ENCODE peak calls at places on chromosomes 12 and 14, in eight cellular contexts. A, U, R, V, X, J, T and O are unnamed samples.

GRCh38 chr12:64714551-64714968 is 44.6 kb downstream of the GNS start:
- DNase-seq in A (no peak), U (no peak), R (no peak), V (no peak), X (no peak), J (no peak), T (no peak), O (no peak)

GRCh38 chr14:77324289-77324688 is 3.5 kb downstream of the GSTZ1 start:
- DNase-seq in A (no peak), U (no peak), R (no peak), V (no peak), X (no peak), J (no peak), T (no peak), O (no peak)

GRCh38 chr14:50070840-50071548 is 45.4 kb downstream of the VCPKMT start:
- DNase-seq in A (no peak), U (no peak), R (no peak), V (no peak), X (no peak), J (no peak), T (no peak), O (no peak)

GRCh38 chr12:86134571-86134970 is 121.6 kb downstream of the MGAT4C start:
- DNase-seq in A (no peak), U (peak; percentile 38), R (no peak), V (peak; percentile 69), X (no peak), J (no peak), T (no peak), O (no peak)

GRCh38 chr12:78087363-78087675 is 256.6 kb downstream of the NAV3 start:
- DNase-seq in A (peak; percentile 2), U (peak; percentile 59), R (no peak), V (peak; percentile 37), X (no peak), J (no peak), T (no peak), O (no peak)

GRCh38 chr12:108634225-108634795 is 616 bp upstream of the SELPLG start:
- DNase-seq in A (no peak), U (no peak), R (peak; percentile 71), V (no peak), X (no peak), J (no peak), T (no peak), O (no peak)

GRCh38 chr12:77924703-77925102 is 94.0 kb downstream of the NAV3 start:
- DNase-seq in A (no peak), U (peak; percentile 73), R (no peak), V (no peak), X (no peak), J (no peak), T (no peak), O (no peak)

GRCh38 chr14:21268612-21269251 is 510 bp downstream of the HNRNPC start:
- DNase-seq in A (no peak), U (peak; percentile 84), R (peak; percentile 49), V (peak; percentile 51), X (peak; percentile 19), J (no peak), T (no peak), O (no peak)

GRCh38 chr12:80936642-80937390 is 918 bp downstream of the LIN7A start:
- DNase-seq in A (peak; percentile 44), U (peak; percentile 28), R (peak; percentile 60), V (peak; percentile 62), X (no peak), J (peak; percentile 61), T (peak; percentile 24), O (no peak)

GRCh38 chr14:20624495-20625070 is 16.9 kb downstream of the OR6S1 start:
- DNase-seq in A (no peak), U (peak; percentile 74), R (no peak), V (peak; percentile 61), X (no peak), J (peak; percentile 73), T (peak; percentile 32), O (no peak)

GRCh38 chr12:22672951-22673350 is 48.0 kb downstream of the ETNK1 start:
- DNase-seq in A (peak; percentile 10), U (peak; percentile 73), R (no peak), V (peak; percentile 79), X (no peak), J (no peak), T (no peak), O (no peak)

GRCh38 chr12:58639323-58639934 is 280.9 kb downstream of the LRIG3 start:
- DNase-seq in A (no peak), U (peak; percentile 14), R (no peak), V (no peak), X (no peak), J (no peak), T (no peak), O (no peak)

GRCh38 chr14:34766060-34766459 is 51.7 kb upstream of the CFL2 start:
- DNase-seq in A (no peak), U (peak; percentile 25), R (no peak), V (no peak), X (no peak), J (no peak), T (no peak), O (no peak)

GRCh38 chr14:96741151-96741977 is 55.8 kb upstream of the VRK1 start:
- DNase-seq in A (peak; percentile 64), U (peak; percentile 54), R (peak; percentile 63), V (peak; percentile 34), X (peak; percentile 61), J (peak; percentile 76), T (peak; percentile 39), O (peak; percentile 50)

GRCh38 chr14:90140298-90140955 is 78.6 kb downstream of the KCNK13 start:
- DNase-seq in A (no peak), U (peak; percentile 6), R (no peak), V (no peak), X (no peak), J (no peak), T (no peak), O (no peak)

GRCh38 chr14:72608391-72609204 is 285.3 kb downstream of the DPF3 start:
- DNase-seq in A (peak; percentile 96), U (peak; percentile 91), R (no peak), V (peak; percentile 95), X (no peak), J (no peak), T (peak; percentile 9), O (no peak)

GRCh38 chr12:57821474-57822214 is 3.1 kb upstream of the AVIL start:
- DNase-seq in A (no peak), U (no peak), R (no peak), V (no peak), X (no peak), J (no peak), T (no peak), O (no peak)